ENCODE peak calls at places on chromosomes 5 and 9, in seven cellular contexts. Z, U, A, H, D, F and M are unnamed samples.

GRCh38 chr5:89397096-89397495 is 514.1 kb upstream of the MEF2C start:
- DNase-seq in Z (no peak), U (peak; percentile 50), A (no peak), H (no peak), D (no peak), F (no peak), M (no peak)

GRCh38 chr9:125540497-125540896 is 166.5 kb downstream of the MAPKAP1 start:
- DNase-seq in Z (no peak), U (peak; percentile 33), A (no peak), H (no peak), D (no peak), F (no peak), M (no peak)

GRCh38 chr9:35598863-35599590 is 6.0 kb upstream of the TESK1 start:
- DNase-seq in Z (no peak), U (no peak), A (peak; percentile 14), H (no peak), D (no peak), F (no peak), M (no peak)

GRCh38 chr5:56172225-56172624 is 60.9 kb downstream of the ANKRD55 start:
- DNase-seq in Z (no peak), U (peak; percentile 58), A (no peak), H (no peak), D (no peak), F (no peak), M (no peak)

GRCh38 chr9:121298016-121298538 is 30.1 kb downstream of the GSN start:
- DNase-seq in Z (no peak), U (no peak), A (no peak), H (no peak), D (no peak), F (no peak), M (no peak)

GRCh38 chr9:6186691-6187090 is 28.9 kb upstream of the IL33 start:
- DNase-seq in Z (no peak), U (peak; percentile 12), A (no peak), H (no peak), D (no peak), F (no peak), M (no peak)

GRCh38 chr5:112238473-112238872 is 180.6 kb downstream of the EPB41L4A start:
- DNase-seq in Z (no peak), U (no peak), A (peak; percentile 13), H (no peak), D (no peak), F (no peak), M (no peak)

GRCh38 chr5:122999947-123000563 is 36.5 kb downstream of the PPIC start:
- DNase-seq in Z (no peak), U (peak; percentile 63), A (no peak), H (no peak), D (no peak), F (peak; percentile 18), M (no peak)

GRCh38 chr5:33852837-33853236 is 39.0 kb downstream of the ADAMTS12 start:
- DNase-seq in Z (no peak), U (no peak), A (no peak), H (no peak), D (no peak), F (no peak), M (no peak)

GRCh38 chr5:132026516-132027008 is 15.1 kb upstream of the ACSL6 start:
- DNase-seq in Z (no peak), U (no peak), A (no peak), H (no peak), D (no peak), F (no peak), M (no peak)

GRCh38 chr5:124176692-124177091 is 569.7 kb downstream of the ZNF608 start:
- DNase-seq in Z (no peak), U (peak; percentile 20), A (no peak), H (no peak), D (peak; percentile 75), F (no peak), M (no peak)

GRCh38 chr9:87602933-87603643 is 105.4 kb downstream of the DAPK1 start:
- DNase-seq in Z (no peak), U (no peak), A (no peak), H (no peak), D (no peak), F (no peak), M (no peak)

GRCh38 chr5:14716755-14717752 is 52.5 kb downstream of the OTULIN start:
- DNase-seq in Z (no peak), U (no peak), A (no peak), H (no peak), D (peak; percentile 13), F (no peak), M (no peak)

GRCh38 chr5:158014367-158014766 is 155.4 kb upstream of the CLINT1 start:
- DNase-seq in Z (no peak), U (no peak), A (no peak), H (no peak), D (no peak), F (no peak), M (no peak)

GRCh38 chr9:131178382-131178781 is 53.0 kb downstream of the NUP214 start:
- DNase-seq in Z (no peak), U (peak; percentile 73), A (peak; percentile 29), H (peak; percentile 74), D (peak; percentile 65), F (peak; percentile 79), M (peak; percentile 12)

GRCh38 chr5:79878721-79879336 is 112.2 kb downstream of the MTX3 start:
- DNase-seq in Z (no peak), U (no peak), A (no peak), H (no peak), D (no peak), F (peak; percentile 41), M (no peak)

GRCh38 chr9:5425006-5425628 is 12.6 kb downstream of the PLGRKT start:
- DNase-seq in Z (no peak), U (peak; percentile 54), A (peak; percentile 31), H (no peak), D (no peak), F (no peak), M (no peak)

GRCh38 chr5:171667341-171668096 is 118.1 kb upstream of the SMIM23 start:
- DNase-seq in Z (peak; percentile 46), U (peak; percentile 85), A (no peak), H (peak; percentile 70), D (no peak), F (no peak), M (no peak)

GRCh38 chr5:60210810-60211209 is 317.3 kb upstream of the PDE4D start:
- DNase-seq in Z (no peak), U (no peak), A (no peak), H (no peak), D (peak; percentile 54), F (no peak), M (no peak)

GRCh38 chr5:131475416-131476045 is 159.5 kb downstream of the RAPGEF6 start:
- DNase-seq in Z (peak; percentile 39), U (peak; percentile 34), A (no peak), H (no peak), D (no peak), F (no peak), M (no peak)

GRCh38 chr9:126773004-126773607 is 31.7 kb upstream of the ZBTB43 start:
- DNase-seq in Z (no peak), U (peak; percentile 48), A (no peak), H (no peak), D (no peak), F (no peak), M (no peak)

GRCh38 chr9:88801214-88801796 is 190.0 kb upstream of the S1PR3 start:
- DNase-seq in Z (no peak), U (no peak), A (no peak), H (no peak), D (no peak), F (no peak), M (no peak)

GRCh38 chr5:89437450-89438435 is 554.8 kb upstream of the MEF2C start:
- DNase-seq in Z (no peak), U (peak; percentile 22), A (peak; percentile 49), H (no peak), D (no peak), F (no peak), M (no peak)

GRCh38 chr5:133754575-133755169 is 142.3 kb upstream of the FSTL4 start:
- DNase-seq in Z (no peak), U (peak; percentile 35), A (peak; percentile 4), H (no peak), D (no peak), F (peak; percentile 22), M (no peak)

GRCh38 chr5:109105631-109106267 is 304.0 kb downstream of the PJA2 start:
- DNase-seq in Z (peak; percentile 79), U (peak; percentile 96), A (no peak), H (peak; percentile 41), D (no peak), F (no peak), M (peak; percentile 43)

GRCh38 chr5:135481387-135481786 is 29.2 kb upstream of the TIFAB start:
- DNase-seq in Z (no peak), U (no peak), A (no peak), H (no peak), D (peak; percentile 47), F (no peak), M (no peak)

GRCh38 chr9:126423709-126424185 is 97.1 kb downstream of the MVB12B start:
- DNase-seq in Z (no peak), U (no peak), A (no peak), H (no peak), D (no peak), F (no peak), M (no peak)

GRCh38 chr9:119726035-119726434 is 356.8 kb upstream of the BRINP1 start:
- DNase-seq in Z (no peak), U (no peak), A (no peak), H (no peak), D (no peak), F (no peak), M (no peak)

GRCh38 chr5:131163315-131164119 is 1.5 kb downstream of the HINT1 start:
- DNase-seq in Z (no peak), U (peak; percentile 50), A (no peak), H (no peak), D (no peak), F (no peak), M (no peak)

GRCh38 chr9:76292658-76293057 is 101.6 kb downstream of the RFK start:
- DNase-seq in Z (no peak), U (no peak), A (no peak), H (no peak), D (no peak), F (no peak), M (no peak)

GRCh38 chr9:450561-450960 is 235.9 kb downstream of the DOCK8 start:
- DNase-seq in Z (no peak), U (no peak), A (no peak), H (no peak), D (no peak), F (no peak), M (no peak)

GRCh38 chr9:5886114-5886939 is 4.4 kb upstream of the MLANA start:
- DNase-seq in Z (no peak), U (peak; percentile 73), A (peak; percentile 74), H (peak; percentile 23), D (peak; percentile 76), F (peak; percentile 87), M (peak; percentile 24)

GRCh38 chr5:176812269-176813259 is 2.2 kb downstream of the UNC5A start:
- DNase-seq in Z (no peak), U (peak; percentile 26), A (peak; percentile 41), H (no peak), D (no peak), F (no peak), M (no peak)

GRCh38 chr5:72248352-72249032 is 71.5 kb downstream of the MRPS27 start:
- DNase-seq in Z (peak; percentile 84), U (peak; percentile 89), A (no peak), H (no peak), D (peak; percentile 82), F (no peak), M (no peak)

GRCh38 chr5:59503223-59503622 is 390.3 kb downstream of the PDE4D start:
- DNase-seq in Z (no peak), U (no peak), A (no peak), H (no peak), D (no peak), F (no peak), M (no peak)